ENCODE peak calls at places on chromosomes 3 and 15, in four cellular contexts. M is SK-N-SH, W is HepG2, E is GM12878. C is an unnamed sample.

GRCh38 chr3:99637041-99637380 is 1.4 kb upstream of the COL8A1 start:
- DNase-seq in W (no peak), E (no peak), M (no peak), C (no peak)

GRCh38 chr3:195591852-195592251 is 8.1 kb upstream of the APOD start:
- DNase-seq in W (no peak), M (no peak), E (no peak), C (no peak)

GRCh38 chr3:97821413-97821809 is 400 bp upstream of the CRYBG3 start:
- DNase-seq in M (peak; percentile 45), E (no peak), W (no peak), C (peak; percentile 5)

GRCh38 chr3:186785517-186786018 is 2.2 kb downstream of the EIF4A2 start:
- DNase-seq in M (no peak), E (no peak), W (no peak), C (no peak)

GRCh38 chr15:90982135-90982534 is 12.2 kb downstream of the PRC1 start:
- DNase-seq in E (no peak), M (no peak), W (no peak), C (no peak)

GRCh38 chr3:169550284-169550683 is 113.2 kb downstream of the MECOM start:
- DNase-seq in W (no peak), M (no peak), E (no peak), C (no peak)

GRCh38 chr3:62529230-62529629 is 155.9 kb upstream of the FEZF2 start:
- DNase-seq in M (no peak), E (no peak), W (peak; percentile 9), C (no peak)

GRCh38 chr3:57127849-57128566 is 37.1 kb downstream of the IL17RD start:
- DNase-seq in M (peak; percentile 74), W (no peak), E (no peak), C (no peak)

GRCh38 chr3:184380627-184381260 is 890 bp downstream of the CHRD start:
- DNase-seq in E (no peak), W (no peak), M (no peak), C (no peak)

GRCh38 chr15:38076806-38077205 is 142.4 kb downstream of the TMCO5A start:
- DNase-seq in E (no peak), W (no peak), M (no peak), C (no peak)

GRCh38 chr3:97742036-97742435 is 22.5 kb upstream of the ARL6 start:
- DNase-seq in W (no peak), M (no peak), E (no peak), C (no peak)

GRCh38 chr15:56918907-56919707 is 663 bp downstream of the TCF12 start:
- DNase-seq in M (peak; percentile 75), W (peak; percentile 25), E (no peak), C (peak; percentile 59)

GRCh38 chr15:91224750-91225380 is 124.8 kb downstream of the SV2B start:
- DNase-seq in M (peak; percentile 68), W (peak; percentile 25), E (peak; percentile 5), C (peak; percentile 66)

GRCh38 chr3:49607796-49608195 is 53.5 kb downstream of the BSN start:
- DNase-seq in W (no peak), E (no peak), M (peak; percentile 36), C (no peak)

GRCh38 chr3:127847236-127847720 is 25.0 kb upstream of the MGLL start:
- DNase-seq in W (no peak), E (no peak), M (no peak), C (no peak)

GRCh38 chr3:79497447-79498111 is 270.2 kb downstream of the ROBO1 start:
- DNase-seq in E (no peak), W (no peak), M (peak; percentile 65), C (no peak)

GRCh38 chr15:70569139-70569717 is 194.1 kb downstream of the UACA start:
- DNase-seq in E (no peak), W (peak; percentile 68), M (peak; percentile 44), C (peak; percentile 77)

GRCh38 chr15:72231847-72232461 is 964 bp upstream of the PKM start:
- DNase-seq in M (peak; percentile 44), W (peak; percentile 63), E (no peak), C (peak; percentile 83)

GRCh38 chr3:52521881-52522650 is 11.6 kb downstream of the NT5DC2 start:
- DNase-seq in W (no peak), M (no peak), E (no peak), C (no peak)

GRCh38 chr3:11507719-11508118 is 136.0 kb downstream of the VGLL4 start:
- DNase-seq in W (no peak), M (no peak), E (no peak), C (no peak)

GRCh38 chr15:90463381-90463780 is 66.3 kb upstream of the CRTC3 start:
- DNase-seq in W (no peak), E (no peak), M (no peak), C (no peak)

GRCh38 chr3:134291300-134292254 is 40.9 kb upstream of the RYK start:
- DNase-seq in W (no peak), M (no peak), E (no peak), C (peak; percentile 29)

GRCh38 chr15:48940508-48940907 is 23.2 kb downstream of the SHC4 start:
- DNase-seq in W (no peak), E (peak; percentile 81), M (no peak), C (no peak)

GRCh38 chr3:191268737-191269136 is 60.5 kb upstream of the CCDC50 start:
- DNase-seq in E (no peak), M (no peak), W (no peak), C (no peak)

GRCh38 chr3:191301982-191302381 is 27.2 kb upstream of the CCDC50 start:
- DNase-seq in M (no peak), E (no peak), W (no peak), C (no peak)

GRCh38 chr15:39573844-39574243 is 7.0 kb upstream of the THBS1 start:
- DNase-seq in E (no peak), W (no peak), M (no peak), C (no peak)

GRCh38 chr3:117219296-117219695 is 509.7 kb downstream of the TUSC7 start:
- DNase-seq in W (no peak), E (no peak), M (no peak), C (no peak)

GRCh38 chr3:127484601-127485388 is 105.7 kb downstream of the TPRA1 start:
- DNase-seq in M (peak; percentile 58), E (no peak), W (no peak), C (no peak)

GRCh38 chr3:51593697-51594096 is 55.2 kb downstream of the RAD54L2 start:
- DNase-seq in W (no peak), E (no peak), M (no peak), C (no peak)

GRCh38 chr3:192869131-192870027 is 48.3 kb downstream of the MB21D2 start:
- DNase-seq in M (no peak), E (no peak), W (no peak), C (no peak)

GRCh38 chr15:93088981-93089854 is at the start of gene RGMA:
- DNase-seq in E (no peak), W (no peak), M (peak; percentile 85), C (no peak)

GRCh38 chr3:145760036-145760435 is 400.9 kb downstream of the PLOD2 start:
- DNase-seq in W (no peak), E (no peak), M (no peak), C (no peak)

DNA sequence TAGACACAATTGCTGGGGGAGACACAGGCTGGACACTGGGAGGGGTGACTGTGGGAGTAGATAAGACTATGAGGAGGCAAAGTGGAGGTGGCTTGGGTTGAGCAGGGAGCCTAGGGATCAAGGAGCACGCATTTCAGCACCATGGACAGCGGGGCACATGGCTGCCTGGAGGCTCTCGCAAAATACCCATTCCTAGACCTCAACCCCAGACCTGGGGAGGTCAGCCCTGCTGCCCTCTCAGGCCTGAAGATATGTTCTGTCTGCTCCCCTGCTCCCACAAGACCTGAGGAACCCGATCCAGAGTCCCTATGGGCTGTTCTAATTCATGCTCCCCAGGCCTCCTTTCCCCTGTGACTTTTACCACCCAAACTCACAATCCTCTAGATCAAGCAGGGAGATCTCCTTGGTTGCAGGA is 16.0 kb upstream of the CPEB1 start:
- DNase-seq in M (no peak), E (no peak), W (peak; percentile 36), C (peak; percentile 40)
- TF ChIP-seq PBX3 in M (no peak), E (no peak), W (peak; percentile 67), C (no peak)

DNA sequence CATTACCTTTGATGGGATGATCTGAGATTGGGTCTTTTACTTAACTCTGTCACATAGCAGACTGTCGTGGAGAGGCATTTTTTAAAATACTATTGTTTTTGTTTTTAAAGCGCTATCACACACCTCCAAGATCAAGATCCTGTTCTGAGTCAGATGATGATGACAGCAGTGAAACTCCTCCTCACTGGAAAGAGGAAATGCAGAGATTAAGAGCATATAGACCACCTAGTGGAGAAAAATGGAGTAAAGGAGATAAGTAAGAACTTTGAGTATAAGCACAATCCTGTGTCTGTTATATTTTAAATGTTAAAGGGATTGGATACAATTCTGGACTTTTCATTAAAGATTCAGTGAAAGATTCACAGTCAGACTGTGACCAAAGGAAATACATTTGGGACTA is 18.4 kb upstream of the ZBTB47 start:
- DNase-seq in E (no peak), M (no peak), W (no peak), C (peak; percentile 49)
- TF ChIP-seq PBX3 in E (no peak), M (no peak), W (no peak), C (no peak)

DNA sequence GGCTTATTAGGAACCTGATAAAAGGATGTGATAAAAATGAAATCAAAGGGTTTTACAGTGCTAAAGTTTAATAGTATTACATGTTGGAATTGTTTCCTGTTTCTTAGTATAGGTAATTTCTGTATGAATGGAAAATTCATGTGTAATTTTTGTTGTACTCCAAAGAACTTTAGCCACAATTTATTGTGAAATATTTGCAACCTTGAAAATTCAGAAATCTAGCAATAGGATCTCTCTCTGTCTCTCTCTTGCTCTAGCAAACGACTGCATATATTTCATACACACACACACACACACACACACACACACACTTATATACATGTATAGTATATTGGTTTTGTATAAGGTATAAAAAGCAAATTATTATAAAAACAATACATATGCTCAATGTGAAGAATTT is 59.6 kb downstream of the PIAS1 start:
- DNase-seq in W (no peak), M (no peak), E (no peak), C (no peak)
- TF ChIP-seq PBX3 in W (no peak), M (no peak), E (no peak), C (no peak)

GRCh38 chr3:197430961-197431910 is 124.5 kb downstream of the BDH1 start:
- DNase-seq in M (no peak), E (no peak), W (no peak), C (no peak)
- TF ChIP-seq PBX3 in M (no peak), E (no peak), W (no peak), C (no peak)

GRCh38 chr3:105608623-105609022 is 241.9 kb downstream of the ALCAM start:
- DNase-seq in W (no peak), M (no peak), E (no peak), C (no peak)
- TF ChIP-seq PBX3 in W (no peak), M (no peak), E (no peak), C (no peak)

DNA sequence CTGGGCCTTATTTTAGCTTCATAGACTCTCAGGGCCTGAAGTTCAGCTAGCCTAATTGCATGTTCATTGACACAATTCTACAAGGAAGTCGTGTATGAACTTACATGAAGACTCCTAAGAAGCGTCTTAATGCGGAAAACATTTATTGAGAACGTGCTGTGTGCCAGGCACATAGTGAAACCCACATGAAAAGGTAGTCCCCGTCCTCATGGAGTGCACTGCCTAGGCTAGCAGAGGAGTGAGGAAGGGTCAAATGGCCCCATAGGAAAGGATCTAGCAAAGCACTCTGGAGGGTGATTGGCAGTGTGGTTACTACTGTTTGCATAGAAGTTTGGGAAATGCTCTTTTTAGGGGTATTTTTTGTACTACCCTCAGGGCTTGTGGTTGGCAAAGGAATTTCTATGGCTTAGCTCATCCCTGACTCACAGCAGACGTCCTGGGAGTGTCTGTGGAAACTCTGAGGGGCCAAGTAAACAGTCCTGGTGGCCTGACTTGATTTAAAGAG is 854 bp upstream of the NPTN start:
- DNase-seq in W (peak; percentile 53), E (no peak), M (no peak), C (peak; percentile 65)
- TF ChIP-seq PBX3 in W (no peak), E (no peak), M (peak; percentile 72), C (no peak)

C was measured in A549.